ENCODE peak calls at places on chromosomes 5 and 9, in four cellular contexts. M is HepG2, B is HCT116, L is upper lobe of left lung. E is an unnamed sample.

GRCh38 chr5:55593115-55593472 is 58.3 kb upstream of the PLPP1 start:
- ATAC-seq in M (no peak), B (no peak), L (no peak), E (no peak)

GRCh38 chr5:16628376-16628775 is 11.6 kb upstream of the RETREG1 start:
- ATAC-seq in L (no peak), B (no peak), M (no peak), E (no peak)

GRCh38 chr9:79221084-79221483 is 350.7 kb upstream of the TLE4 start:
- ATAC-seq in B (no peak), L (no peak), M (no peak), E (no peak)

GRCh38 chr9:37364751-37365360 is 57.6 kb upstream of the GRHPR start:
- ATAC-seq in L (no peak), B (peak), M (peak), E (no peak)

GRCh38 chr5:32159328-32160072 is 14.6 kb downstream of the GOLPH3 start:
- ATAC-seq in B (no peak), M (no peak), L (no peak), E (no peak)

GRCh38 chr9:87615547-87616148 is 110.3 kb upstream of the CTSL start:
- ATAC-seq in L (no peak), M (no peak), B (no peak), E (no peak)

GRCh38 chr5:14011089-14012004 is 66.9 kb upstream of the DNAH5 start:
- ATAC-seq in L (peak), B (peak), M (peak), E (peak)

GRCh38 chr9:4297151-4297794 is 2.6 kb downstream of the GLIS3 start:
- ATAC-seq in B (peak), M (peak), L (peak), E (peak)

GRCh38 chr9:122209451-122209850 is 19.3 kb downstream of the LHX6 start:
- ATAC-seq in M (no peak), L (peak), B (no peak), E (no peak)

GRCh38 chr5:15621094-15621493 is 121.1 kb downstream of the FBXL7 start:
- ATAC-seq in M (no peak), B (no peak), L (no peak), E (no peak)
- TF ChIP-seq POLR2AphosphoS5 in M (no peak), B (no peak), L (no peak), E (no peak)

GRCh38 chr9:99019523-99020331 is 76.0 kb downstream of the COL15A1 start:
- ATAC-seq in L (no peak), B (no peak), M (no peak), E (peak)
- TF ChIP-seq POLR2AphosphoS5 in L (no peak), B (no peak), M (no peak), E (peak)

GRCh38 chr5:88287846-88288588 is 19.4 kb upstream of the TMEM161B start:
- ATAC-seq in B (no peak), M (no peak), L (no peak), E (no peak)
- TF ChIP-seq POLR2AphosphoS5 in B (no peak), M (no peak), L (no peak), E (no peak)

GRCh38 chr9:128554155-128554862 is 1.9 kb downstream of the SPTAN1 start:
- ATAC-seq in M (peak), B (peak), L (peak), E (peak)
- TF ChIP-seq POLR2AphosphoS5 in M (no peak), B (peak), L (peak), E (peak)

DNA sequence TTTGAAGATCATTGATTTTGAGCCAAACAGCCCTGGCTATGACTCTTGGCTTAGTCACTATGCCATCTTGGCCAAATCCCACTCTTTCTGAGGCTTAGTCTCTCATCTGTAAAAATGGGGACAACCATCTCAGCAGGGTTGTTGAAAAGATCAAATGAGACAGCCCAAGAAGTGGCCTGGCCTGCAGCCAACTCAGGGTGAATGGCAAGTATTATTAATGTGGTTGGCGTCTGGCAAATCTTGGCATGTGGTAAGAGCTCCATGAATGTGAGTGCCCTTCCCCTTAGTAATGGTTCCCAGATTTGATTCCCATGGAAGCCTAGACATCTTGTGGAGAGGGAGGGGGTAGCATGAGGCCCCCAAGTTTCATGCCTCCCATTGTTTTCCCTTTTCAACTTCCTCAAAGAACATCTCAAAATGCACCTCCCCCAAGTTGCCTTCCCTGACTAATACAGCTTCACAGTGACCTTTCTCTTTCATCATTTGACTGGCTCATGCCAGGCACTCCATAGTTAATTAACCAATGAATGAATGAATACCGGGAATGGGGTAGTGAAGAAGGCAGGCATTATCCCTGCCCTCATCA is 11.8 kb upstream of the TGFBI start:
- ATAC-seq in M (no peak), B (peak), L (no peak), E (no peak)
- TF ChIP-seq POLR2AphosphoS5 in M (no peak), B (peak), L (no peak), E (no peak)

DNA sequence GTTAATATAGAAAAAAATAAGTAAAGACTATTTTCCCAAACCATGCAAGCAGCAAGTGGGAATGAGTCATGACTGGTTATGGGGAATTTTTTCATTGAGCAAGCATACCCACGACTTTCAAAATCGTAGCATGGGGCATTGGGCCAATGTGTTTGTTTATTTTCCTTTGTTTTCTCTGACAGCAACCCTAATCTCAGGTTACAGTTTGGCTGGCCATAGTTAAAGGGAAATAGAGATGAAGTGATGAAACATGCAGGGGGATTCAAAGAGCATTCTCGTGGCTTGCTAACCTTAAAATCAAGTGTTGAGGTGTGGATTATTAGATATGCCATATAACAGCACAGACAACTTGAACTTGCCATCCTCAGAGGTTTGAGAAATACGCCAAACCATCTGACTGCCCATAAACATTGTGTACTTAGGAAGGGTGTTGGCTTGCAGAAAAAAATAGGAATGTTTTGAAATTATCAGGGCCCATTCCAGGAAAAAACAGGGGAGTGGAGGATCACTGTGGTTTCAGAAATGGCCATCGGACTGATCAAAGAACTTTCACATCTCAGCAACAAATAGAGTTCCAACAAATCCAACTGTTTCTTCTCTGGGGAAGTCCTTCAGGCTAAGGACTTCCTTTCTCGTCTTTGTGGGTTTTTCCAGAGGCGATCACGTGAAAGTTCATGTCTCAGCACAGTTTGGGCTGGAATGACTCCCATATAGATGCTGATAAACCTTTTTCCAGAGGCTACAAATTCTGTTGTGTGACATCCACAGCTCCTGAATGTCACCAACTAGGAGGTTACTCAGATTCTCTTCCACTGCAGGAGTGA is 259.1 kb downstream of the SYK start:
- ATAC-seq in L (peak), B (peak), M (peak), E (peak)
- TF ChIP-seq POLR2AphosphoS5 in L (peak), B (no peak), M (no peak), E (peak)

DNA sequence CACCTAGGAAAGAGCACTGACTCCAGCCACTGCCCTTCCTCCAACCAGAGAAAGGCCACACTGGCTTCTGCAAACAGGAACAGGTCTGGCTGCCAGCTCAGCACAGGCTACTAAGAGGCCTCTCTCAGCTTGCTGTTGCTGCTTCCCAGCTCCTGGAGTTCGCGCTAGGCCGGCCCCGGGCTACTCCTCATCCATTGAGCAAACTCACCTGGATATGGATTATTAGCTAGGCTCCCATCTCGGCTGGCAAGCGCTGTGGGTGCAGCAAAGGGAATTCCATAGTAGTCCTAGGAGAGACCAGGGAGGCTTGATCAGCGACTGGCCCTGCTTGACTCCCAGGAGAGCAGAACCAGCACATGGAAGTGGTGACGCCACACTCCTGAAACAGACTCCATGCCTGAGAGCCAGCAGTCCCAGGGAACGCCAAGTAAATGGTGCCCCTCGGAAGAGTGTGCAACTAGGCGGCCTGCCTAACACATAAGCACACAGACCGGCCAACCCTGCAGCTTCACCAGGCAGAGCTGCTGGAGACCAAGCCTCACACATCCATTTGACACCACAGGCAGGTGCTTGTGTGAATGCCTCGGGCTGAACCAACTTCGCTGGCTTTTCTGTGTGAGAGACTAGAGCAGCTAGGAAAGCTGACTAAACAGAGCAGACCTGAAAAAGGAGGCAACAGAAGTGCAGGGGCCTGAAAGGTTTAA is 107.2 kb downstream of the UBE2R2 start:
- ATAC-seq in B (no peak), M (no peak), L (no peak), E (no peak)
- TF ChIP-seq POLR2AphosphoS5 in B (no peak), M (no peak), L (no peak), E (no peak)

DNA sequence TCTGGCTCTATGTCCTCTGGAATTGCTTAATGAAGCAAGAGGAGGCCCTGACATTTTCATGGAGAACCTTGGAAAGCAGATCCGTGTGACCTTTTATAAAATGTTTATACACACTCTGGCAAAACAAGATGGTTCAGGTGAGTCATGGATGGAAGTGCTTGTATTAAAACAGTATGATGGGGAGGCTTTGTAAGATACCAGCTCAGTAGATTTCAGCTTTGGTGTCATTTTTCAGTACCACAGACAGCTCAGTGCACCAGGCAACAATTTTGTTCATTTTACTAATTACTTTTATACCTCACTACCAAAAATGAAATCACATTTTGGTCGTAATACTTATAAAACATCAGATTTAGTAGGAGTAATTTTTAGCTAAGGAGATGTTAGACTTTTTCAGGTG is 5.2 kb downstream of the KCNN2 start:
- ATAC-seq in L (no peak), B (no peak), M (no peak), E (no peak)
- TF ChIP-seq POLR2AphosphoS5 in L (no peak), B (no peak), M (no peak), E (no peak)

GRCh38 chr9:128107260-128107970 is 20.1 kb downstream of the PTGES2 start:
- ATAC-seq in M (no peak), B (no peak), L (no peak), E (no peak)
- TF ChIP-seq POLR2AphosphoS5 in M (no peak), B (no peak), L (no peak), E (no peak)

E was measured in gastroesophageal sphincter.